ENCODE peak calls at places on chromosomes 5 and 9, in five cellular contexts. B is effector memory CD4-positive, alpha-beta T cell; Z is upper lobe of right lung; A is transverse colon; K is A549. F is an unnamed sample. For H3K4me1, the result is how much of the 10 kb centered on the place peaks cover.

GRCh38 chr9:69549310-69550202 is 122.6 kb downstream of the APBA1 start:
- DNase-seq in B (no peak), Z (no peak), A (no peak), K (peak), F (peak)

GRCh38 chr9:114264806-114265550 is 57.9 kb upstream of the ORM1 start:
- DNase-seq in B (no peak), Z (no peak), A (no peak), K (no peak), F (no peak)

GRCh38 chr9:126207256-126207655 is 119.4 kb upstream of the MVB12B start:
- DNase-seq in B (no peak), Z (no peak), A (no peak), K (no peak), F (no peak)

GRCh38 chr5:141135030-141135717 is at the start of gene PCDHB5:
- DNase-seq in B (no peak), Z (no peak), A (no peak), K (peak), F (peak)

GRCh38 chr5:158811921-158812320 is 287.8 kb downstream of the EBF1 start:
- DNase-seq in B (no peak), Z (no peak), A (no peak), K (no peak), F (no peak)

GRCh38 chr5:36958612-36959011 is 82.0 kb downstream of the NIPBL start:
- DNase-seq in B (no peak), Z (no peak), A (no peak), K (no peak), F (no peak)

GRCh38 chr5:91301459-91301858 is 81.7 kb downstream of the ARRDC3 start:
- DNase-seq in B (no peak), Z (no peak), A (no peak), K (no peak), F (no peak)

GRCh38 chr9:89060790-89061189 is 69.5 kb downstream of the S1PR3 start:
- DNase-seq in B (no peak), Z (no peak), A (no peak), K (no peak), F (no peak)

GRCh38 chr9:109124089-109124488 is 4.3 kb upstream of the TMEM245 start:
- DNase-seq in B (no peak), Z (no peak), A (no peak), K (no peak), F (no peak)

GRCh38 chr5:32329395-32329834 is 16.7 kb upstream of the MTMR12 start:
- DNase-seq in B (peak), Z (peak), A (peak), K (peak), F (peak)

GRCh38 chr9:26357803-26358339 is 534.7 kb downstream of the CAAP1 start:
- DNase-seq in B (no peak), Z (no peak), A (no peak), K (no peak), F (no peak)

GRCh38 chr9:111926421-111926875 is 29.8 kb downstream of the UGCG start:
- DNase-seq in B (peak), Z (no peak), A (peak), K (no peak), F (peak)

GRCh38 chr9:126489604-126490593 is 123.8 kb upstream of the LMX1B start:
- DNase-seq in B (no peak), Z (no peak), A (no peak), K (no peak), F (no peak)

GRCh38 chr5:116396700-116397099 is 177.9 kb downstream of the SEMA6A start:
- DNase-seq in B (no peak), Z (no peak), A (no peak), K (no peak), F (no peak)

GRCh38 chr9:90774682-90775081 is 26.9 kb upstream of the SYK start:
- DNase-seq in B (no peak), Z (no peak), A (peak), K (no peak), F (no peak)

GRCh38 chr5:40484495-40484894 is 195.2 kb upstream of the PTGER4 start:
- DNase-seq in B (no peak), Z (no peak), A (no peak), K (no peak), F (no peak)

GRCh38 chr5:3194141-3194540 is 401.5 kb upstream of the IRX1 start:
- DNase-seq in B (no peak), Z (no peak), A (no peak), K (no peak), F (no peak)

GRCh38 chr5:173229381-173229959 is 5.5 kb downstream of the NKX2-5 start:
- DNase-seq in B (no peak), Z (no peak), A (no peak), K (no peak), F (no peak)

GRCh38 chr9:113599647-113600476 is 136.3 kb downstream of the RGS3 start:
- DNase-seq in B (no peak), Z (no peak), A (no peak), K (no peak), F (no peak)

GRCh38 chr5:65482727-65483473 is 1.2 kb upstream of the ADAMTS6 start:
- DNase-seq in B (no peak), Z (no peak), A (no peak), K (no peak), F (peak)

GRCh38 chr5:174425271-174425963 is 299.0 kb upstream of the MSX2 start:
- DNase-seq in B (no peak), Z (no peak), A (no peak), K (no peak), F (no peak)

GRCh38 chr5:80408976-80409926 is 1.4 kb downstream of the ZFYVE16 start:
- DNase-seq in B (no peak), Z (no peak), A (no peak), K (no peak), F (peak)

GRCh38 chr9:87604886-87605588 is 107.4 kb downstream of the DAPK1 start:
- DNase-seq in B (no peak), Z (no peak), A (no peak), K (no peak), F (peak)
- H3K4me1 ChIP-seq in B (under half), Z (under half), A (under half), K (under half), F (half or more)

DNA sequence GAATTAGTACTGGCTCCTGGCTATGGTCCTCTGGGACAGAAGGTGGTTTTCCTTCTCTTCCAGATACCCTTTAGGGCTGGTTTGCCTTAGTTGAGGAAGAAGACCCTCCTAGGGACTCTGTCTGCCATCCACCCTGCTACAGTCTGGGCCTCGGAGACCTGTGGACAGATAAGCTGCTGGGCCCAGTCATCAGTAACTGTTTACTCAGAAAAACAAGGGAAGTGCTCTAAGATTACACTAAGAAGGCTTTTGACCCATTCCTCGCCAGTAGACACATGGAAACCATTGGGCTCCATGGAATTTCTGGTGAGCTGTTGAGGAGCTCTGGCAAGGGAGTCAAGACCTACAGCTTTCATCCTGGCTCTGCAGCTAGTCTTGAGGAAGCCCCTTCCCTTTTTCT is 31.2 kb downstream of the LARP1 start:
- DNase-seq in B (no peak), Z (no peak), A (no peak), K (no peak), F (no peak)
- H3K4me1 ChIP-seq in B (under half), Z (half or more), A (under half), K (half or more), F (under half)

DNA sequence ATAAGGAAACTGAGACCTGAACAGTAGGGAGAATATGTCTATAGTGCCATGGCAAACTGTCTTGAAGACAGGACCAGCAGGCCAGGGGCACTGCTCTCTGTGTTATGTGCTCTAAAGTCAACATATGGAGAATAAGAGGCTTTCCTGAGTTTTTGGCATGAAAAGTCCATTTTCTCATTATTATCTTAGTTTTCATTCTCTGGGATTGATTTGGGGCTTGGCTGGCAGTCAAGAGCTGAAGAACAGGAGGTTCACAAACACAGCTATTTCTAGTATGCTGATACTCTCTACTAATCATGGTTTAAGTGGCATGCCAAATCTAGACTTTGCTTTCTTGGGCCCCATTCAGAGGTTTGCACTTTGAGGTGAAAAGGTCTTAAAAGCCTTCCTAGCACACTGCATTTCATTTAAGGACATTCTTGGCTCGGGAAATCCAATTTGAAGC is 404.4 kb downstream of the ZNF608 start:
- DNase-seq in B (no peak), Z (no peak), A (no peak), K (no peak), F (no peak)
- H3K4me1 ChIP-seq in B (under half), Z (under half), A (under half), K (under half), F (under half)

DNA sequence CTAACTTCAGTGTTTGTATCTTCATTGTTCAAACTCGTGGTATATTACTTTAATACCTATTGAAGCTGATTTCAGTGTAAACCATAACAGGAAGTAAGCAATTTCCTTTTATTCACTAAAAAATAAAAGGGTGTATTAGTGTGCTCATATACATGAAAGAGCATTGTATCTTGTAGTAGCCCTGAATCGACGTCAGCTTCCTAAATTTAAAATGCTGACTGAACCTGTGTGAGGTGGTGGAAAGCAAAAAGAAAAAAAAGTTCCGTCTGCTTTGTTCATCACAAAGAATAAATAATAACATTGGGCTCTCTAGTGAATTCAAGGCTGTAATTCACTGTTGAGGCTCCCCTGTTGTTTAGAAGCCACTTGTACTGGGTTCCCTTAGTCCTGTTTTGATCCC is 11.5 kb downstream of the SMARCA2 start:
- DNase-seq in B (no peak), Z (no peak), A (no peak), K (no peak), F (peak)
- H3K4me1 ChIP-seq in B (under half), Z (half or more), A (under half), K (under half), F (under half)

GRCh38 chr5:119291056-119291455 is 64.8 kb upstream of the TNFAIP8 start:
- DNase-seq in B (no peak), Z (no peak), A (no peak), K (no peak), F (no peak)

GRCh38 chr5:119290607-119291006 is 65.2 kb upstream of the TNFAIP8 start:
- DNase-seq in B (no peak), Z (no peak), A (no peak), K (no peak), F (no peak)

GRCh38 chr5:119289413-119289812 is 66.4 kb upstream of the TNFAIP8 start:
- DNase-seq in B (no peak), Z (no peak), A (no peak), K (no peak), F (no peak)

GRCh38 chr5:119288364-119289047 is 67.3 kb upstream of the TNFAIP8 start:
- DNase-seq in B (no peak), Z (no peak), A (no peak), K (no peak), F (no peak)

GRCh38 chr5:119290161-119290569 is 65.7 kb upstream of the TNFAIP8 start:
- DNase-seq in B (no peak), Z (no peak), A (no peak), K (no peak), F (no peak)
- H3K4me1 ChIP-seq in B (half or more), Z (under half), A (under half), K (half or more), F (under half)

GRCh38 chr9:94703488-94704140 is 22.9 kb upstream of the AOPEP start:
- DNase-seq in B (no peak), Z (no peak), A (no peak), K (no peak), F (no peak)
- H3K4me1 ChIP-seq in B (under half), Z (under half), A (under half), K (under half), F (under half)

GRCh38 chr5:149421834-149422233 is 42.7 kb upstream of the IL17B start:
- DNase-seq in B (no peak), Z (no peak), A (no peak), K (no peak), F (no peak)

GRCh38 chr5:149419532-149420485 is 40.7 kb upstream of the IL17B start:
- DNase-seq in B (no peak), Z (no peak), A (no peak), K (no peak), F (no peak)

GRCh38 chr5:149420509-149421371 is 41.6 kb upstream of the IL17B start:
- DNase-seq in B (no peak), Z (no peak), A (no peak), K (no peak), F (no peak)

GRCh38 chr5:149422429-149423286 is 43.6 kb upstream of the IL17B start:
- DNase-seq in B (no peak), Z (no peak), A (peak), K (no peak), F (no peak)

DNA sequence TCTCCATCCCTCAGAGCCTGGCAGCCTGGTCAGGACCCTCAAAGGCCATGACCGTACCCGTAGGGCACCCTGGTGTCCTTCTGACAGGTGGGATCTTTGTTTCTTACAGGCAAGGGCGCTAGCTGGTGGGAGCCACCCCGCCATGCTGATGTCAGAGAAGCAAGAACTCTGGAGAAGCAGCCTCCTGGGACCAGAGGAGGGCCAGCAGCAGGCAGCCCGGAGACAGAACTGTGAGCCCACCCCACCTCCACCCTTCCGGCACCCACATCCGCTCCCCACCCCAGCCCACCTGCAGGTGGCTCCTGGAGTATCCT is 42.2 kb upstream of the IL17B start:
- DNase-seq in B (no peak), Z (no peak), A (no peak), K (no peak), F (no peak)
- H3K4me1 ChIP-seq in B (under half), Z (half or more), A (under half), K (under half), F (under half)

DNA sequence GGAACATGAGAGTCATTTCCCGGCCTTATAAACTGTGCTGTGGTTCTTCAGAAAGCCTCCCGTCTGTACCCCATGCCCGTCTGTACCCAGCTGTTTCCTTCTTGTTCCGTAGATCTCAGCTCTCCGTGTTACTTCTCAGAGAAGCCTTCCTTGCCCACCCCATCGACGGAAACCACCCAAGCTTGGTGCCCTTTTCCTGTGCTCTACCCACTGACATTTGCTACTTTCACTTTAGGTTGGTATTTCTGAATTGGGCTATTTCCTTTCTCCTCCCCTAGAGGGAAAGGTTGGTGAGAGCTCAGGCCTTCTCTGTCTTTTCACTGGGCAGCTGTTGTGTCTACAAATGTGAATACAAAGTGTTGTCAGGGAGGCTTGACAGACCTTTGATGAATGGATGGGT is 764.5 kb upstream of the ADAMTS16 start:
- DNase-seq in B (no peak), Z (no peak), A (no peak), K (no peak), F (no peak)
- H3K4me1 ChIP-seq in B (under half), Z (under half), A (under half), K (under half), F (under half)

GRCh38 chr5:39216621-39217020 is 2.7 kb downstream of the FYB1 start:
- DNase-seq in B (no peak), Z (no peak), A (no peak), K (no peak), F (no peak)
- H3K4me1 ChIP-seq in B (half or more), Z (under half), A (under half), K (under half), F (under half)

GRCh38 chr5:94467560-94468504 is 150.6 kb downstream of the KIAA0825 start:
- DNase-seq in B (no peak), Z (no peak), A (no peak), K (no peak), F (no peak)

GRCh38 chr5:94471496-94471895 is 146.9 kb downstream of the KIAA0825 start:
- DNase-seq in B (no peak), Z (no peak), A (no peak), K (no peak), F (peak)

GRCh38 chr5:94468531-94468930 is 149.9 kb downstream of the KIAA0825 start:
- DNase-seq in B (no peak), Z (no peak), A (no peak), K (no peak), F (no peak)

GRCh38 chr5:94469889-94470288 is 148.5 kb downstream of the KIAA0825 start:
- DNase-seq in B (no peak), Z (no peak), A (no peak), K (no peak), F (peak)

DNA sequence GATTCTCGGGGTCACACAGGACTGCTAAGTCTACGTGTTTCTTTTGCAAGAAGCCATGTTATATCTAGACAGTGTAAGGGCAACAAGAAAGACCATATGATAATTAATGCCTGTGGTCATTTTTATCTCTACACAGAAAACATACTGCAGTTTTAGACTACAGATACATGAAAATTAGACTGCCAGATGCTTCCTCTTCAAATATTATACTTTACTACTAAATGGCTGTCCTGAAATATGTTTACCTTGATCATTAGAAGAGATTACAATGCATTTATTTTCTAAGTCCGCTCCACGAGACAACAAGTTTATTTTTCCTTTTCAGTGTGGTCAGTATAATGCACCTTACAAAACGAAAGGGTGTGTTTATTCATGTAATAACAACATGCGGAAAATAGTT is 147.6 kb downstream of the KIAA0825 start:
- DNase-seq in B (no peak), Z (no peak), A (no peak), K (no peak), F (no peak)
- H3K4me1 ChIP-seq in B (under half), Z (under half), A (under half), K (under half), F (under half)